ENCODE peak calls at places on chromosomes 3 and 15, in four cellular contexts. Y is CD4-positive, alpha-beta memory T cell; D is A172; S is aorta. L is an unnamed sample.

GRCh38 chr15:63086271-63086670 is 35.4 kb upstream of the LACTB start:
- DNase-seq in Y (no peak), D (peak; percentile 57), S (no peak), L (no peak)

GRCh38 chr3:15347104-15347736 is 14.8 kb upstream of the SH3BP5 start:
- DNase-seq in Y (peak; percentile 77), D (no peak), S (no peak), L (no peak)

GRCh38 chr3:187914231-187914630 is 169.0 kb upstream of the BCL6 start:
- DNase-seq in Y (no peak), S (no peak), D (no peak), L (no peak)

GRCh38 chr15:27770086-27770607 is 329.0 kb downstream of the OCA2 start:
- DNase-seq in D (no peak), Y (no peak), S (no peak), L (no peak)

GRCh38 chr15:73127302-73127936 is 75.2 kb downstream of the NEO1 start:
- DNase-seq in D (peak; percentile 14), S (no peak), Y (peak; percentile 36), L (no peak)

GRCh38 chr15:50143255-50143860 is 24.3 kb upstream of the ATP8B4 start:
- DNase-seq in Y (no peak), S (no peak), D (no peak), L (no peak)

GRCh38 chr3:189419683-189420082 is 211.5 kb upstream of the TP63 start:
- DNase-seq in D (no peak), S (no peak), Y (no peak), L (no peak)

GRCh38 chr15:33292718-33293307 is 18.0 kb upstream of the RYR3 start:
- DNase-seq in S (peak; percentile 57), Y (peak; percentile 5), D (peak; percentile 39), L (peak; percentile 53)

GRCh38 chr3:126346466-126346865 is 10.7 kb downstream of the KLF15 start:
- DNase-seq in D (no peak), Y (no peak), S (peak; percentile 3), L (no peak)

GRCh38 chr3:54857343-54857742 is 70.5 kb downstream of the LRTM1 start:
- DNase-seq in Y (no peak), S (no peak), D (peak; percentile 81), L (no peak)

GRCh38 chr15:68819451-68820204 is 1.1 kb downstream of the ANP32A start:
- DNase-seq in D (peak; percentile 30), S (peak; percentile 56), Y (peak; percentile 53), L (no peak)

GRCh38 chr3:131582438-131582837 is 79.7 kb upstream of the MRPL3 start:
- DNase-seq in Y (no peak), S (no peak), D (no peak), L (no peak)

GRCh38 chr3:187066228-187066995 is 72.9 kb downstream of the RPL39L start:
- DNase-seq in S (no peak), Y (peak; percentile 59), D (peak; percentile 38), L (no peak)

GRCh38 chr3:146679995-146680394 is 74.8 kb upstream of the PLSCR5 start:
- DNase-seq in Y (no peak), S (no peak), D (no peak), L (no peak)